ENCODE peak calls at places on chromosomes 2 and 18, in seven cellular contexts. H is IMR-90; Y is HCT116; S is Panc1; D is astrocyte of the spinal cord; L is MCF 10A; U is CD8-positive, alpha-beta T cell. C is an unnamed sample.
A peak's percentile ranks its signal among the peaks of the same experiment; 100 is the strongest.

GRCh38 chr18:50934545-50935211 is 33.2 kb upstream of the ELAC1 start:
- DNase-seq in H (no peak), Y (no peak), D (no peak), U (no peak), L (no peak), S (no peak), C (no peak)

GRCh38 chr2:96899084-96899735 is 29.3 kb upstream of the SEMA4C start:
- DNase-seq in U (no peak), D (no peak), S (no peak), L (peak; percentile 82), H (peak; percentile 35), Y (no peak), C (no peak)

GRCh38 chr2:150876201-150877085 is 385.2 kb downstream of the RBM43 start:
- DNase-seq in S (no peak), D (peak; percentile 29), L (no peak), U (no peak), Y (no peak), H (peak; percentile 76), C (no peak)

GRCh38 chr18:6557052-6557451 is 142.3 kb upstream of the L3MBTL4 start:
- DNase-seq in U (no peak), H (no peak), D (no peak), Y (no peak), S (no peak), L (no peak), C (no peak)

GRCh38 chr2:235900631-235901030 is 267.6 kb downstream of the GBX2 start:
- DNase-seq in H (peak; percentile 41), U (no peak), S (no peak), D (no peak), L (no peak), Y (no peak), C (no peak)

GRCh38 chr2:118981627-118982026 is 39.6 kb downstream of the MARCO start:
- DNase-seq in D (no peak), Y (no peak), U (peak; percentile 6), H (no peak), S (no peak), L (no peak), C (no peak)

GRCh38 chr2:232889876-232890401 is 19.9 kb downstream of the SNORC start:
- DNase-seq in D (no peak), H (no peak), U (no peak), Y (no peak), S (no peak), L (no peak), C (no peak)

GRCh38 chr2:241774419-241775222 is 2.0 kb upstream of the GAL3ST2 start:
- DNase-seq in Y (peak; percentile 29), U (peak; percentile 4), S (no peak), H (peak; percentile 79), D (peak; percentile 74), L (peak; percentile 77), C (no peak)

GRCh38 chr2:24873619-24874018 is 46.4 kb downstream of the ADCY3 start:
- DNase-seq in L (peak; percentile 95), U (no peak), H (no peak), S (no peak), Y (no peak), D (no peak), C (no peak)

GRCh38 chr2:129734343-129735034 is 245.0 kb upstream of the RAB6C start:
- DNase-seq in U (no peak), Y (no peak), L (no peak), S (no peak), H (no peak), D (no peak), C (no peak)

GRCh38 chr18:68147728-68148127 is 567.2 kb downstream of the TMX3 start:
- DNase-seq in D (peak; percentile 5), H (peak; percentile 45), S (no peak), Y (no peak), L (no peak), U (no peak), C (no peak)

GRCh38 chr2:226398580-226398979 is 401.0 kb downstream of the IRS1 start:
- DNase-seq in U (no peak), Y (no peak), S (no peak), H (peak; percentile 20), D (peak; percentile 52), L (no peak), C (peak; percentile 25)

GRCh38 chr2:96768083-96768561 is 7.4 kb downstream of the CNNM4 start:
- DNase-seq in H (no peak), U (no peak), Y (no peak), L (no peak), D (no peak), S (no peak), C (no peak)

GRCh38 chr2:54859997-54860701 is 136.7 kb downstream of the EML6 start:
- DNase-seq in L (peak; percentile 81), Y (no peak), U (no peak), D (peak; percentile 93), S (no peak), H (peak; percentile 89), C (no peak)

GRCh38 chr2:11200651-11201050 is 45.4 kb downstream of the SLC66A3 start:
- DNase-seq in D (no peak), U (no peak), S (no peak), L (no peak), Y (no peak), H (no peak), C (no peak)

GRCh38 chr2:177338177-177338721 is 54.3 kb upstream of the AGPS start:
- DNase-seq in S (peak; percentile 74), D (peak; percentile 70), L (peak; percentile 56), U (no peak), Y (peak; percentile 85), H (peak; percentile 68), C (no peak)

GRCh38 chr2:127611076-127611925 is 34.7 kb upstream of the GPR17 start:
- DNase-seq in Y (no peak), L (no peak), D (no peak), H (no peak), U (no peak), S (no peak), C (no peak)

GRCh38 chr2:1865716-1866234 is 121.5 kb upstream of the PXDN start:
- DNase-seq in Y (no peak), L (no peak), H (no peak), S (no peak), U (no peak), D (no peak), C (no peak)

DNA sequence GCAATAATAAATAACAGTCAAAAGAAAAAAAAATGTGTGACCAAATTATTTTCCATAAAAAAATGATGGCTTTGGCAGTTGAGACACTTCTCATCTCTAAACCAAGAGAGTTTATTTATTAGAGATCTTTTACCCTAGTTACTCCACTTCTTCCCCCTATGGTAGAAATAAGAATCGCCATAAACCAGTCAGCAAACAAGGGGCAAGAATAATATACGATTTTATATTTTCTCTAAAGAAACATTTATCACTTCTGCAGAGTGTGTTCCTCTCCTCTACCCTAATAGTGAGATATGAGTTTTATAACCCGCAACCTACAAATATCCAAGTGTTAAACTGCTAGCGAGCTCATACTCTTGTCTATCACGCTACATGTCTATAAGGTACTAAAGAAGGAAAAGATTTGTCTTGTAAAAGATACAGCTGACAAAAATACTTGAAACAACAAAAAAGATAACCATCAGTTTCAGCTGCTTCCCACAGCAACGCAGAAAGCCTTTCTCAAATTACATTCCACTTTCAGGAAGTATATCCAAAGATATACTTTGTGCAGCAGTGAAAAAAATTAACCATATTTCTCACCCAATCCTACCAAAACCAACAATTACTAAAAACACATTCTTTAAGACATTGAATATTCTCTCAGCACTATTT is 2.2 kb downstream of the RNF103 start:
- DNase-seq in S (no peak), L (peak; percentile 15), Y (no peak), U (no peak), H (peak; percentile 15), D (peak; percentile 13), C (no peak)
- TF ChIP-seq CTCF in S (no peak), L (no peak), Y (no peak), U (no peak), H (peak; percentile 2), D (no peak), C (no peak)

GRCh38 chr2:187580462-187581124 is 26.4 kb upstream of the TFPI start:
- DNase-seq in H (peak; percentile 85), U (no peak), L (peak; percentile 73), Y (peak; percentile 69), D (peak; percentile 87), S (peak; percentile 61), C (peak; percentile 44)
- TF ChIP-seq CTCF in H (peak; percentile 77), U (no peak), L (peak; percentile 48), Y (no peak), D (peak; percentile 27), S (peak; percentile 20), C (peak; percentile 33)

DNA sequence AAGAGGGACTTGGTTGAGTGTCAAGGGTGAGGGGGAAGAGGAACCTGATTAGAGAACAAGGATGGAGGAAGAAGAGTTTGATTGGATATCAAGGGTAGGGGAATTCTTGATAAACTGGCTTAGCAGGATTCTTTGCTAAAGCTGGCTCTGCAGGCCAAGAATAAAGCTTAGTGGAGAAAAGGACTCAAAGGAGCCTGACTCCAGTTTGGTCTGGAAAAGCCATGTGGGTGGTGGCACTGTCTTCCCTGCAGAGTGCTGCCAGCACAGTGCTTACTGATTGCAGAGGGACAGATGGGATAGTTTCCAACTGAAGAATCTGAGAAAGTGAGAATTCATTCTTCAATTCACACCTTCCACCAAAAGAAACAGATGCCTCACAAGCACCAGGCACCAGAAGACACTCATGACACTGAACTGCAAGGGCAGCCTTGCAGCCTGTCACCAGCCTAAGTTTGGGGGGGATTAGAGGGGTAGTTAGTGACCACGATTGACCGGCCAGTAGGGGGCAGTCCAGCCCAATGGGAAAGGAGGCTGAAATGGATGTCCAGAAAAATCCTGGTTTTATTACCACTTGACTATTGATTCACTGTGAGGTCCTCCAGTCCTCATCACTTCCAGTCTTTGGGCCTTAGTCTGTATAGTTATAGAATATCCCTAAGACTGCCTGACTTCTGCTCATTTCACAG is 334.5 kb downstream of the SMAD2 start:
- DNase-seq in H (no peak), S (peak; percentile 2), U (no peak), L (peak; percentile 38), Y (peak; percentile 10), D (no peak), C (no peak)
- TF ChIP-seq CTCF in H (peak; percentile 29), S (peak; percentile 55), U (no peak), L (peak; percentile 44), Y (peak; percentile 62), D (peak; percentile 11), C (peak; percentile 20)

GRCh38 chr18:8826971-8827370 is 121.6 kb downstream of the MTCL1 start:
- DNase-seq in S (no peak), H (no peak), L (no peak), Y (no peak), U (no peak), D (no peak), C (no peak)

GRCh38 chr18:8825729-8826375 is 120.5 kb downstream of the MTCL1 start:
- DNase-seq in U (no peak), L (no peak), S (no peak), H (no peak), D (no peak), Y (no peak), C (no peak)

GRCh38 chr18:8824846-8825245 is 119.5 kb downstream of the MTCL1 start:
- DNase-seq in Y (no peak), H (no peak), L (no peak), U (no peak), S (no peak), D (no peak), C (no peak)

GRCh38 chr18:8826514-8826913 is 121.2 kb downstream of the MTCL1 start:
- DNase-seq in H (no peak), S (no peak), Y (no peak), L (no peak), U (no peak), D (no peak), C (no peak)

DNA sequence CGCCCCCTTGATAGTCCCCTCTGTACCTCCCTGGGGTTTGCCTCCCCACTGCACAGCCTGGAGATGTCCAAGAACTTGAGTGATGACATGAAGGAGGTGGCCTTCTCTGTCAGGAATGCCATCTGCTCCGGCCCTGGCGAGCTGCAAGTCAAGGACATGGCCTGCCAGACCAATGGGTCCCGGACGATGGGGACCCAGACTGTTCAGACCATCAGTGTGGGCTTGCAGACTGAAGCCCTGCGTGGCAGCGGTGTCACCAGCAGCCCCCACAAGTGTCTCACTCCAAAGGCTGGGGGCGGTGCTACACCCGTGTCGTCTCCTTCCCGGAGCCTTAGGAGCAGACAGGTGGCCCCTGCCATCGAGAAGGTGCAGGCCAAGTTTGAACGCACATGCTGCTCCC is 119.9 kb downstream of the MTCL1 start:
- DNase-seq in S (no peak), H (no peak), U (no peak), D (no peak), L (no peak), Y (no peak), C (no peak)
- TF ChIP-seq CTCF in S (no peak), H (no peak), U (no peak), D (no peak), L (no peak), Y (no peak), C (no peak)